ENCODE peak calls at places on chromosomes 11 and 22, in six cellular contexts. Y is GM12878, T is HepG2, Z is H1, O is GM12891, R is K562. M is an unnamed sample.

GRCh38 chr11:75069473-75069872 is 27.2 kb downstream of the OR2AT4 start:
- DNase-seq in T (no peak), R (no peak), Z (no peak), Y (peak; percentile 21), O (no peak), M (no peak)

GRCh38 chr11:95325777-95326258 is 94.8 kb upstream of the SESN3 start:
- DNase-seq in T (no peak), R (no peak), Z (no peak), Y (no peak), O (no peak), M (no peak)

GRCh38 chr11:93895106-93895862 is 44.9 kb upstream of the VSTM5 start:
- DNase-seq in O (no peak), R (peak; percentile 41), Y (no peak), Z (no peak), T (peak; percentile 37), M (no peak)

GRCh38 chr11:114619659-114620173 is 24.1 kb upstream of the NXPE4 start:
- DNase-seq in Z (no peak), Y (no peak), O (no peak), T (no peak), R (no peak), M (no peak)

GRCh38 chr11:57544566-57544965 is 7.2 kb downstream of the SMTNL1 start:
- DNase-seq in Y (no peak), T (no peak), R (no peak), Z (no peak), O (no peak), M (no peak)

GRCh38 chr11:122703541-122704272 is 48.2 kb downstream of the UBASH3B start:
- DNase-seq in O (no peak), T (no peak), Z (no peak), R (no peak), Y (no peak), M (no peak)

GRCh38 chr11:62409831-62410230 is 9.0 kb upstream of the SCGB1A1 start:
- DNase-seq in T (no peak), Y (no peak), Z (no peak), O (no peak), R (no peak), M (no peak)

GRCh38 chr11:94658386-94658785 is 91.2 kb downstream of the PIWIL4 start:
- DNase-seq in Z (no peak), R (no peak), Y (no peak), T (no peak), O (no peak), M (no peak)

GRCh38 chr22:32576553-32577255 is 102.1 kb downstream of the FBXO7 start:
- DNase-seq in Z (no peak), R (peak; percentile 18), T (no peak), Y (no peak), O (no peak), M (no peak)

DNA sequence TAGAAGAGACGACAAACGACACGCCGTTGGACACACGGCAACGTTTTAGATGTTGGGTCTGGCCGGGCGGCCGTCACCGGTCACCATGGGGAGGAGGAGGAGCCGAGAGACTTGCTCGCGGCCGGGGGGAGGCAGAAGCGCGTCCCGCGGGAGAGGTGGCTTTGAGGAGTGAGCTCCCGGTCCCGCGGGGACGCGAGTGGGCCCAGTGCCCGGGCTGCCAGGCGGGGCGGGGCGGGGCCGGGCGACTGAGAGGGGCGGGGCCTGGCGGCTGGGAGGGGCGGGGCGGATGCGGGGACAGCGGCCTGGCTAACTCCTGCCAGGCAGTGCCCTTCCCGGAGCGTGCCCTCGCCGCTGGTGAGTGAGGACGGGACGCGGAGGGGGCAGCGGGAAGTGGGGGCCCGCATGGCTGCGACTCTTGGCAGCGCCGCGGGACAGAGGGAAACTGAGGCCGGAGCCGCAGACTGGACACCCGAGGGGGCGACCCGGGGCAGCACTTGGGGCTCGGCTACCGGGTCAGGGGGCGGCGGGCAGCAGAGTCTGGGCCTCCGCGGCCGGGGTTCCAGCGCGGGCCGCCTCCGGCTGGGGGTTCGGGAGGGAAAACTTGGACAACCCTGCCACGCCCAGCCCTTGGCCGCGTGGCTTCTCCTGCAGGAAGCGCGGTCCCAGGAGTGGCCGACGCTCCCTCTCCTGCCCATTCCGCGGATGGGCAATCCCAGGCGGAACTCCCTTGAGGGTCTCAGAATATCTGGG is at the start of gene TSPO:
- DNase-seq in O (no peak), Z (no peak), Y (no peak), R (peak; percentile 84), T (no peak), M (peak; percentile 80)
- TF ChIP-seq TAF1 in O (no peak), Z (no peak), Y (no peak), R (no peak), T (no peak), M (no peak)

GRCh38 chr22:23857606-23858483 is at the start of gene SLC2A11:
- DNase-seq in O (peak; percentile 96), Y (peak; percentile 96), T (peak; percentile 96), Z (peak; percentile 96), R (peak; percentile 84), M (peak; percentile 96)
- TF ChIP-seq POLR2A in O (peak; percentile 69), Y (peak; percentile 96), T (peak; percentile 47), Z (no peak), R (peak; percentile 82), M (peak; percentile 88)

GRCh38 chr11:3122775-3123201 is 42.3 kb downstream of the OSBPL5 start:
- DNase-seq in O (no peak), Z (no peak), R (no peak), Y (no peak), T (no peak), M (no peak)

GRCh38 chr11:3120071-3120792 is 44.9 kb downstream of the OSBPL5 start:
- DNase-seq in R (no peak), Z (no peak), O (no peak), Y (no peak), T (no peak), M (no peak)

GRCh38 chr11:3121416-3121815 is 43.7 kb downstream of the OSBPL5 start:
- DNase-seq in R (no peak), O (no peak), Y (no peak), Z (no peak), T (no peak), M (no peak)

GRCh38 chr11:3121931-3122774 is 43.0 kb downstream of the OSBPL5 start:
- DNase-seq in T (no peak), O (no peak), R (no peak), Z (no peak), Y (no peak), M (no peak)

DNA sequence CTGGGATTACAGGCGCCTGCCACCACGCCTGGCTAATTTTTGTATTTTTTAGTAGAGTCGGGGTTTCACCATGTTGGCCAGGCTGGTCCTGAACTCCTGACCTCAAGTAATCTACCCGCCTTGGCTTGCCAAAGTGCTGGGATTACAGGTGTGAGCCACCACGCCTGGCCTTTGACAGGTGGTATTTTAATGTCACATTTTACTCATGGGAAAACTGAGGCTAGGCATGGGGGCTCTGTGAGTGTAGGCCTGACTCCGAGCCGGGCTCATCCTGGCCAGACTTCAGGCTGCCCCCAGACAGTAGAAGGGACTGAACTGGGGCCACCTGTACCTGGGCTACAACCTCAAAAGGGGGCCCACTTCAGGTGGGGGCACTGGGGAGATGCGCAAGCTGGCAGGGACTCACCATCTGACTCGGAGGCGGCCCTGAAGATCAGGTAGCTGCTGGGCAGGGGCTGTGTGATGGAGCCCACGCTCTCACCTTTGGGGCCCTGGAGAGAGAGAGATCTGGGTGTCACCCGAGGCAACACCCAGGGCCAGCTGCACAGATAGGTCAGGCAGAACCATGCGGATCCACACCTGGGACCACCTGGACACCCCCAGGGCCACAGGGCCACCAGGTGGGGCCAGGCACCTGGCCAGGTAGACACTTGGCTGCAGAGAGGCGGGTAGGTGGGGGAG is 45.8 kb downstream of the OSBPL5 start:
- DNase-seq in O (no peak), T (no peak), Y (no peak), R (no peak), Z (no peak), M (no peak)
- TF ChIP-seq TAF1 in O (no peak), T (no peak), Y (no peak), R (no peak), Z (no peak), M (no peak)

GRCh38 chr11:117670443-117670842 is 126.6 kb downstream of the DSCAML1 start:
- DNase-seq in T (no peak), Z (no peak), O (no peak), Y (no peak), R (no peak), M (no peak)
- TF ChIP-seq POLR2A in T (no peak), Z (no peak), O (no peak), Y (no peak), R (no peak), M (no peak)

GRCh38 chr11:38788591-38788990 is 2190.6 kb upstream of the RAG2 start:
- DNase-seq in R (no peak), O (no peak), Y (no peak), Z (no peak), T (no peak), M (no peak)
- TF ChIP-seq TAF1 in R (no peak), O (no peak), Y (no peak), Z (no peak), T (no peak), M (no peak)

DNA sequence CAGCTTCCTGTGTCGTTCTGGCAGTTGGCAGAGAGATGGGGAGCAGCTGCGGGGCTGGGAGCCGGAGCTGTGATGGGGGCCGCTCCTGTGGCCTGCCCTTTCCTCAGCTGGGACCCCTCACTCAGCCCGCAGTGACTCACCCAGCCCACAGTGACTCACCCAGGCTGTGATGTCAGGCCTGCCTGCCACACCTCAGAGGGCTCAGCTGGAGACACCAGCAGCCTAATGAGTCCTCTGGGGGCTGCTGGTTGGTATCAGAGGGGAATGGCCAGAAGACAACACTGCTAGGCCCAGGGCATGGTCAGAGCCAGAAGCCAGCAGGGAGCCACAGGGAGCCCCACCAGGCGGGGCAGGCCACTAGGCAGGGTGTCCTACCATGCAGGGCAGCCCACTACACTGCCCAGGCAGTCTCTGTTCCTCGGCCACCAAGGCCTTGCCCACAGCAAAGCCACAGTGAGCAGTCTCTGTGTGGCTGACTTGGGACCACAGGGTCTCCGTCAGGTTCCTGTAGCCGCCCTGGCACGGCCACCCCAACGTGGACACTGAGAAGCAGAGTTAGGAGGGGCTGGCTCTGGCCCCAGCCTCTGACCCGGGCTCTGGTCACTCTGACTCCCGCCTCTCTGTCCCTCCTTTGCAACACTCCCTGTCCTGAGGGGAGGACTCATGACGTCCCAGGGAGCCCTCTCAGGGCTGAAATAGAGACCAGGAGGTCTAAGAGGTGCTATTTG is 4.3 kb upstream of the FXYD2 start:
- DNase-seq in R (peak; percentile 34), Z (no peak), Y (no peak), T (no peak), O (no peak), M (no peak)
- TF ChIP-seq POLR2A in R (no peak), Z (no peak), Y (peak; percentile 19), T (no peak), O (no peak), M (no peak)

M was measured in GM12892.